ENCODE peak calls at places on chromosomes 3 and 15, in seven cellular contexts. B is posterior cingulate gyrus; S is T47D; L is fibroblast of lung; J is stimulated activated CD4-positive, alpha-beta T cell treated with anti-CD3 and anti-CD28 coated beads, Interleukin-4, amount 100 ng/mL, for 24 hours; C is H9; N is HFF-Myc. O is an unnamed sample.

GRCh38 chr15:25134546-25134945 is 179.8 kb downstream of the SNRPN start:
- DNase-seq in J (no peak), B (no peak), S (no peak), N (no peak), L (peak; percentile 4), C (no peak), O (no peak)

GRCh38 chr3:163622384-163622783 is 1455.9 kb downstream of the SI start:
- DNase-seq in L (peak; percentile 1), J (no peak), C (peak; percentile 73), S (no peak), B (no peak), N (no peak), O (no peak)

GRCh38 chr15:99371180-99372103 is 120.2 kb downstream of the LRRC28 start:
- DNase-seq in J (no peak), S (no peak), N (no peak), B (no peak), L (peak; percentile 30), C (no peak), O (no peak)

GRCh38 chr15:85580914-85581313 is 200.5 kb downstream of the AKAP13 start:
- DNase-seq in B (no peak), N (no peak), L (no peak), C (no peak), J (peak; percentile 54), S (no peak), O (no peak)

GRCh38 chr15:43275736-43276562 is 9.2 kb upstream of the TGM5 start:
- DNase-seq in L (no peak), J (no peak), B (no peak), N (no peak), S (no peak), C (no peak), O (no peak)

GRCh38 chr3:160224811-160225180 is 426 bp upstream of the C3orf80 start:
- DNase-seq in S (no peak), L (no peak), B (no peak), N (no peak), C (no peak), J (no peak), O (no peak)

GRCh38 chr15:70406624-70407390 is 309.1 kb upstream of the TLE3 start:
- DNase-seq in B (no peak), J (no peak), N (no peak), C (no peak), S (no peak), L (no peak), O (no peak)

GRCh38 chr3:108357042-108357441 is 60.7 kb downstream of the HHLA2 start:
- DNase-seq in C (no peak), J (no peak), N (no peak), S (no peak), L (no peak), B (no peak), O (no peak)

GRCh38 chr3:64190517-64191515 is 34.5 kb downstream of the PRICKLE2 start:
- DNase-seq in C (no peak), B (no peak), N (no peak), S (no peak), J (no peak), L (peak; percentile 86), O (peak; percentile 88)

GRCh38 chr15:89338036-89338435 is 3.4 kb upstream of the POLG start:
- DNase-seq in N (no peak), L (no peak), S (no peak), C (no peak), J (no peak), B (no peak), O (no peak)

GRCh38 chr3:43180027-43180426 is 74.1 kb upstream of the POMGNT2 start:
- DNase-seq in L (peak; percentile 94), S (no peak), J (peak; percentile 30), C (no peak), N (peak; percentile 77), B (no peak), O (no peak)

GRCh38 chr3:76631251-76631650 is 408.6 kb upstream of the ROBO2 start:
- DNase-seq in N (no peak), B (no peak), S (no peak), C (no peak), L (no peak), J (no peak), O (no peak)

GRCh38 chr15:83322061-83322460 is 37.6 kb upstream of the BNC1 start:
- DNase-seq in L (peak; percentile 9), C (no peak), N (no peak), J (no peak), B (no peak), S (no peak), O (no peak)

GRCh38 chr15:61655881-61656280 is 404.4 kb downstream of the VPS13C start:
- DNase-seq in L (peak; percentile 49), C (no peak), N (no peak), J (no peak), B (no peak), S (no peak), O (no peak)

GRCh38 chr3:62300617-62301016 is 72.7 kb downstream of the FEZF2 start:
- DNase-seq in N (no peak), C (no peak), S (no peak), B (no peak), L (no peak), J (no peak), O (no peak)

GRCh38 chr3:14319654-14320182 is 82.7 kb upstream of the SLC6A6 start:
- DNase-seq in C (peak; percentile 92), L (peak; percentile 55), N (peak; percentile 73), J (no peak), S (peak; percentile 87), B (no peak), O (no peak)

GRCh38 chr15:57158997-57159668 is 217.2 kb upstream of the CGNL1 start:
- DNase-seq in L (peak; percentile 48), C (no peak), B (no peak), S (no peak), N (no peak), J (no peak), O (no peak)

GRCh38 chr3:5769825-5770224 is 582.3 kb downstream of the EDEM1 start:
- DNase-seq in N (no peak), J (no peak), C (no peak), L (no peak), S (no peak), B (no peak), O (no peak)

GRCh38 chr3:107833722-107834416 is 257.0 kb downstream of the CD47 start:
- DNase-seq in C (no peak), S (no peak), B (no peak), N (no peak), J (no peak), L (no peak), O (no peak)

GRCh38 chr15:39392469-39393047 is 188.3 kb upstream of the THBS1 start:
- DNase-seq in B (no peak), J (no peak), L (no peak), C (no peak), S (no peak), N (no peak), O (no peak)

GRCh38 chr3:65412591-65412990 is 626.1 kb downstream of the MAGI1 start:
- DNase-seq in J (no peak), N (no peak), S (peak; percentile 5), B (peak; percentile 29), L (no peak), C (no peak), O (no peak)

GRCh38 chr3:148757238-148757930 is 59.7 kb downstream of the AGTR1 start:
- DNase-seq in C (no peak), B (no peak), L (peak; percentile 91), S (no peak), N (peak; percentile 25), J (no peak), O (peak; percentile 49)

GRCh38 chr15:68151277-68151676 is 53.9 kb downstream of the CALML4 start:
- DNase-seq in S (no peak), B (no peak), J (no peak), N (no peak), L (peak; percentile 18), C (no peak), O (no peak)

O was measured in GM04504.